ENCODE peak calls at places on chromosome 4, in ten cellular contexts. One of them, this sample, is unnamed. For H3K4me1, the result is how much of the 10 kb centered on the place peaks cover.

GRCh38 chr4:123892368-123892961 is 495.9 kb downstream of the SPRY1 start:
- DNase-seq in Panc1: no peak
- DNase-seq in HepG2: no peak
- DNase-seq in sigmoid colon: no peak
- DNase-seq in suprapubic skin: no peak
- DNase-seq in H1: no peak
- DNase-seq in breast epithelium: no peak
- DNase-seq in SK-N-SH: no peak
- DNase-seq in spleen: no peak
- DNase-seq in HCT116: no peak
- DNase-seq in this sample: no peak

GRCh38 chr4:124940387-124940786 is 227.9 kb upstream of the ANKRD50 start:
- DNase-seq in Panc1: peak
- DNase-seq in HepG2: no peak
- DNase-seq in sigmoid colon: no peak
- DNase-seq in suprapubic skin: no peak
- DNase-seq in H1: no peak
- DNase-seq in breast epithelium: no peak
- DNase-seq in SK-N-SH: no peak
- DNase-seq in spleen: no peak
- DNase-seq in HCT116: peak
- DNase-seq in this sample: no peak

GRCh38 chr4:6492861-6493667 is 20.6 kb upstream of the PPP2R2C start:
- DNase-seq in Panc1: no peak
- DNase-seq in HepG2: no peak
- DNase-seq in sigmoid colon: no peak
- DNase-seq in suprapubic skin: no peak
- DNase-seq in H1: peak
- DNase-seq in breast epithelium: peak
- DNase-seq in SK-N-SH: no peak
- DNase-seq in spleen: no peak
- DNase-seq in HCT116: no peak
- DNase-seq in this sample: no peak

GRCh38 chr4:7371122-7371941 is 63.4 kb downstream of the PSAPL1 start:
- DNase-seq in Panc1: no peak
- DNase-seq in HepG2: no peak
- DNase-seq in sigmoid colon: no peak
- DNase-seq in suprapubic skin: no peak
- DNase-seq in H1: no peak
- DNase-seq in breast epithelium: no peak
- DNase-seq in SK-N-SH: no peak
- DNase-seq in spleen: no peak
- DNase-seq in HCT116: no peak
- DNase-seq in this sample: no peak

GRCh38 chr4:173074501-173074946 is 94.1 kb upstream of the GALNT7 start:
- DNase-seq in Panc1: peak
- DNase-seq in HepG2: no peak
- DNase-seq in sigmoid colon: no peak
- DNase-seq in suprapubic skin: no peak
- DNase-seq in H1: peak
- DNase-seq in breast epithelium: no peak
- DNase-seq in SK-N-SH: no peak
- DNase-seq in spleen: no peak
- DNase-seq in HCT116: peak
- DNase-seq in this sample: peak

GRCh38 chr4:110289601-110290100 is 91.2 kb upstream of the ELOVL6 start:
- DNase-seq in Panc1: no peak
- DNase-seq in HepG2: no peak
- DNase-seq in sigmoid colon: no peak
- DNase-seq in suprapubic skin: no peak
- DNase-seq in H1: no peak
- DNase-seq in breast epithelium: no peak
- DNase-seq in SK-N-SH: no peak
- DNase-seq in spleen: no peak
- DNase-seq in HCT116: no peak
- DNase-seq in this sample: no peak

GRCh38 chr4:106624674-106625073 is 256.1 kb upstream of the GIMD1 start:
- DNase-seq in Panc1: no peak
- DNase-seq in HepG2: no peak
- DNase-seq in sigmoid colon: no peak
- DNase-seq in suprapubic skin: no peak
- DNase-seq in H1: no peak
- DNase-seq in breast epithelium: no peak
- DNase-seq in SK-N-SH: no peak
- DNase-seq in spleen: no peak
- DNase-seq in HCT116: no peak
- DNase-seq in this sample: no peak

GRCh38 chr4:37639551-37640293 is 46.5 kb downstream of the RELL1 start:
- DNase-seq in Panc1: no peak
- DNase-seq in HepG2: no peak
- DNase-seq in sigmoid colon: no peak
- DNase-seq in suprapubic skin: no peak
- DNase-seq in H1: no peak
- DNase-seq in breast epithelium: no peak
- DNase-seq in SK-N-SH: no peak
- DNase-seq in spleen: no peak
- DNase-seq in HCT116: no peak
- DNase-seq in this sample: no peak

DNA sequence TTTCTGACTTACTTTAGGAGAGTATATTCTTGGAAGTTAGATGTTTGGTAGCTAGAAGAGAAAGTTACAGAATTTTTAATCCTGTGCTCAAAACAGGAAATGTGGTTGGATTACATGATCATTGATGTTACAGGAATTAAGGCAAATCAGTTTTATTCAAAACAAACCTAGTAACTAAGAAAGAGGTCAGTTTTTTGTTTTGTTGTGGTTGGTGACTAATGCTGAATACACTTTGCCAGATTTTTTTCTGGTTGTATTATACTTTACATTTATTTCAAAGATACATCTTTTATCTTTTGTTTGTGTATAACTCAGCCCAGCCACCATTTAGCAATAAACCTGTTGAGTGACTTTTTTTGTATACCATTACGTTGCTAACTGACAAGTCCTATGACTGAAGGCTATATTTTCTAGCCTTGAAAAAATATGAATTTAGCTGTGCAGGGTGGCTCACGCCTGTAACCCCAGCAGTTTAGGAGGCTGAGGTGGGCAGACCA is 116.7 kb downstream of the KLHL8 start:
- DNase-seq in Panc1: no peak
- DNase-seq in HepG2: no peak
- DNase-seq in sigmoid colon: no peak
- DNase-seq in suprapubic skin: no peak
- DNase-seq in H1: no peak
- DNase-seq in breast epithelium: no peak
- DNase-seq in SK-N-SH: no peak
- DNase-seq in spleen: no peak
- DNase-seq in HCT116: peak
- DNase-seq in this sample: no peak
- TF ChIP-seq POLR2AphosphoS5 in Panc1: no peak
- TF ChIP-seq POLR2AphosphoS5 in HepG2: no peak
- TF ChIP-seq POLR2AphosphoS5 in sigmoid colon: no peak
- TF ChIP-seq POLR2AphosphoS5 in suprapubic skin: no peak
- TF ChIP-seq POLR2AphosphoS5 in H1: no peak
- TF ChIP-seq POLR2AphosphoS5 in breast epithelium: no peak
- TF ChIP-seq POLR2AphosphoS5 in SK-N-SH: peak
- TF ChIP-seq POLR2AphosphoS5 in spleen: no peak
- TF ChIP-seq POLR2AphosphoS5 in HCT116: no peak
- TF ChIP-seq POLR2AphosphoS5 in this sample: no peak

GRCh38 chr4:40448875-40449274 is 113.7 kb downstream of the CHRNA9 start:
- DNase-seq in Panc1: no peak
- DNase-seq in HepG2: no peak
- DNase-seq in sigmoid colon: no peak
- DNase-seq in suprapubic skin: no peak
- DNase-seq in H1: no peak
- DNase-seq in breast epithelium: no peak
- DNase-seq in SK-N-SH: no peak
- DNase-seq in spleen: no peak
- DNase-seq in HCT116: no peak
- DNase-seq in this sample: peak

GRCh38 chr4:40446785-40447184 is 111.7 kb downstream of the CHRNA9 start:
- DNase-seq in Panc1: no peak
- DNase-seq in HepG2: no peak
- DNase-seq in sigmoid colon: no peak
- DNase-seq in suprapubic skin: no peak
- DNase-seq in H1: no peak
- DNase-seq in breast epithelium: no peak
- DNase-seq in SK-N-SH: no peak
- DNase-seq in spleen: no peak
- DNase-seq in HCT116: no peak
- DNase-seq in this sample: no peak

GRCh38 chr4:40441415-40441814 is 106.3 kb downstream of the CHRNA9 start:
- DNase-seq in Panc1: no peak
- DNase-seq in HepG2: no peak
- DNase-seq in sigmoid colon: no peak
- DNase-seq in suprapubic skin: no peak
- DNase-seq in H1: no peak
- DNase-seq in breast epithelium: no peak
- DNase-seq in SK-N-SH: no peak
- DNase-seq in spleen: no peak
- DNase-seq in HCT116: no peak
- DNase-seq in this sample: no peak

DNA sequence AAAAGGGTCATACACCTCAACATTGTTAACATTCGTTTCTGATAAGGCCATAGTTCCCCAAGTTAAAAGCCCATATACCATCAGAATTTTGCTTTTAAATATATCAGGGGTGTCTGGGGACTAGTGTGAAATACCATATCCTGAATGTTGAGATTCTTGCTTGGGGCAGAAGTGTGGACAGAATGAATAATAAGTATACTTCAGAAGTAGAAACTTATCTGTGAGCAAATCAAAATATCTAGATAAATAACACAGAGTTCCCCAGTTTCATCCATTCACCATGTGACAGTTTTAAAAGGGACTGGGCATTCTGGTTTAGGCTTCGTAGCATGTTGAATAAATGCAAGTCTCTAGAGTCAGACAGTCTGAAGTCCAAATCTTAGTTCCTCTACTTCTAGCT is 110.5 kb downstream of the CHRNA9 start:
- DNase-seq in Panc1: no peak
- DNase-seq in HepG2: no peak
- DNase-seq in sigmoid colon: no peak
- DNase-seq in suprapubic skin: no peak
- DNase-seq in H1: no peak
- DNase-seq in breast epithelium: no peak
- DNase-seq in SK-N-SH: no peak
- DNase-seq in spleen: no peak
- DNase-seq in HCT116: no peak
- DNase-seq in this sample: no peak
- H3K4me1 ChIP-seq in Panc1: under half
- H3K4me1 ChIP-seq in HepG2: under half
- H3K4me1 ChIP-seq in sigmoid colon: under half
- H3K4me1 ChIP-seq in suprapubic skin: under half
- H3K4me1 ChIP-seq in H1: under half
- H3K4me1 ChIP-seq in breast epithelium: under half
- H3K4me1 ChIP-seq in SK-N-SH: under half
- H3K4me1 ChIP-seq in spleen: under half
- H3K4me1 ChIP-seq in HCT116: under half
- H3K4me1 ChIP-seq in this sample: under half

DNA sequence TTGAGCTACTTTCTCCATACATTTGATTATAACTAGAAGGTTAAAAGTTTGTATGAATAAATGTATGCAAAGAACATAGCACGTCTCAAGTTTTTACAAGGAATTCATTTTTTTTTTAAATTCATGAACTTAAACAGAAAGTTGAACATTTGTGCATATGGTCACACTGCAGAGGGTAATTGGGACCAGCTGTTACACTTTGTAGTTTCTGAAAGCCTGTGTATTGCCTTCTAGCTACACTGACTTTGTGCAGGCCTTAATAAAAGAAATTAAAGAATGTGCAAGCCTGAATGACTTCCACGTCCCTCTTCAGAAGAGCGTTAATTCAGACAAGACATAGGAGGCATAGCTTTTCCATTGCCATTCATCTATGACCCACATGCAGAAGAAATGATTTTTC is 153.1 kb upstream of the PCDH18 start:
- DNase-seq in Panc1: no peak
- DNase-seq in HepG2: no peak
- DNase-seq in sigmoid colon: no peak
- DNase-seq in suprapubic skin: no peak
- DNase-seq in H1: no peak
- DNase-seq in breast epithelium: no peak
- DNase-seq in SK-N-SH: peak
- DNase-seq in spleen: no peak
- DNase-seq in HCT116: no peak
- DNase-seq in this sample: no peak
- TF ChIP-seq POLR2AphosphoS5 in Panc1: no peak
- TF ChIP-seq POLR2AphosphoS5 in HepG2: no peak
- TF ChIP-seq POLR2AphosphoS5 in sigmoid colon: no peak
- TF ChIP-seq POLR2AphosphoS5 in suprapubic skin: no peak
- TF ChIP-seq POLR2AphosphoS5 in H1: no peak
- TF ChIP-seq POLR2AphosphoS5 in breast epithelium: no peak
- TF ChIP-seq POLR2AphosphoS5 in SK-N-SH: no peak
- TF ChIP-seq POLR2AphosphoS5 in spleen: no peak
- TF ChIP-seq POLR2AphosphoS5 in HCT116: no peak
- TF ChIP-seq POLR2AphosphoS5 in this sample: no peak

GRCh38 chr4:3313139-3313538 is 20.3 kb downstream of the RGS12 start:
- DNase-seq in Panc1: no peak
- DNase-seq in HepG2: no peak
- DNase-seq in sigmoid colon: no peak
- DNase-seq in suprapubic skin: peak
- DNase-seq in H1: no peak
- DNase-seq in breast epithelium: no peak
- DNase-seq in SK-N-SH: no peak
- DNase-seq in spleen: peak
- DNase-seq in HCT116: no peak
- DNase-seq in this sample: no peak

GRCh38 chr4:3314706-3315260 is 22.0 kb downstream of the RGS12 start:
- DNase-seq in Panc1: no peak
- DNase-seq in HepG2: no peak
- DNase-seq in sigmoid colon: no peak
- DNase-seq in suprapubic skin: peak
- DNase-seq in H1: no peak
- DNase-seq in breast epithelium: peak
- DNase-seq in SK-N-SH: no peak
- DNase-seq in spleen: peak
- DNase-seq in HCT116: no peak
- DNase-seq in this sample: peak

GRCh38 chr4:3312362-3312761 is 19.5 kb downstream of the RGS12 start:
- DNase-seq in Panc1: no peak
- DNase-seq in HepG2: no peak
- DNase-seq in sigmoid colon: no peak
- DNase-seq in suprapubic skin: peak
- DNase-seq in H1: no peak
- DNase-seq in breast epithelium: no peak
- DNase-seq in SK-N-SH: no peak
- DNase-seq in spleen: peak
- DNase-seq in HCT116: no peak
- DNase-seq in this sample: peak

GRCh38 chr4:3315566-3315965 is 22.7 kb downstream of the RGS12 start:
- DNase-seq in Panc1: no peak
- DNase-seq in HepG2: no peak
- DNase-seq in sigmoid colon: no peak
- DNase-seq in suprapubic skin: peak
- DNase-seq in H1: no peak
- DNase-seq in breast epithelium: peak
- DNase-seq in SK-N-SH: no peak
- DNase-seq in spleen: peak
- DNase-seq in HCT116: no peak
- DNase-seq in this sample: peak

DNA sequence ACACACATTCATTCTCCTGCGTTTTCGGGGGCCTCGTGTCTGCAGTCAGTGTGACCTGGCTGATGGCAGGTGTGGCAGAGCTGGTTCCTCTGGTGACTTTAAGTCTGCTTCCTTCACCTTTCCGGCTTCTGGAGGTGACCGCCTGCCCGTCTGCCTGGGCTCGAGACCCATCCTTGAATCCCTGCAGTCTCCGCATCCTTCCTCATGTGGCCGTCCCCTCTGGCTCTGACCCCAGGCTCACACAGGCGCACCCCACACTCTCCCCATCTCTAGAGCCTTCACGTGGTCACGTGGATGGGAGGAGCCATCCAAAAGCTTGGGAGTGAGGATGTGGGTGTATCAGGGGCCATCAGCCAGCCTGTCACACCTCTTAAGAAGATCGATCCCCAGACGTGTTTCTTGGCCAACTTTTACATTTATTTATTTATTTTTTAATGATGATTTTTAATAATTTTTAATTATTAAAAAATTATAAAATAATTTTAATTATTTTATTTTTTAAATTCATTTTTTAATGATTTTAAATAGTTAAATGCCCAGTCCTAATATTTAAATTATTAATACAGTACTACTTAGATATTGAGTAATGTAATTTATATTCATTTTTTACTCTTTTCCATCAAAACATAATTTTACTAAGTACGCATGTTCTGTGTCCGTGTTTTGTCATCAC is 20.9 kb downstream of the RGS12 start:
- DNase-seq in Panc1: no peak
- DNase-seq in HepG2: no peak
- DNase-seq in sigmoid colon: no peak
- DNase-seq in suprapubic skin: peak
- DNase-seq in H1: no peak
- DNase-seq in breast epithelium: no peak
- DNase-seq in SK-N-SH: no peak
- DNase-seq in spleen: peak
- DNase-seq in HCT116: no peak
- DNase-seq in this sample: peak
- H3K4me1 ChIP-seq in Panc1: under half
- H3K4me1 ChIP-seq in HepG2: under half
- H3K4me1 ChIP-seq in sigmoid colon: under half
- H3K4me1 ChIP-seq in suprapubic skin: under half
- H3K4me1 ChIP-seq in H1: under half
- H3K4me1 ChIP-seq in breast epithelium: under half
- H3K4me1 ChIP-seq in SK-N-SH: under half
- H3K4me1 ChIP-seq in spleen: under half
- H3K4me1 ChIP-seq in HCT116: under half
- H3K4me1 ChIP-seq in this sample: under half

This sample was measured in stomach.